ENCODE peak calls at places on chromosomes 16 and 17, in five cellular contexts. O is heart left ventricle; H is thoracic aorta; F is body of pancreas; Q is CD4-positive, alpha-beta memory T cell. B is an unnamed sample.

GRCh38 chr16:634051-634670 is 1.9 kb downstream of the METTL26 start:
- DNase-seq in F (no peak), Q (no peak), O (no peak), H (no peak), B (no peak)

GRCh38 chr16:65967376-65967775 is 399.1 kb upstream of the CDH5 start:
- DNase-seq in Q (no peak), H (no peak), O (no peak), F (no peak), B (no peak)

GRCh38 chr16:57432505-57432904 is 14.7 kb downstream of the CIAPIN1 start:
- DNase-seq in F (no peak), H (no peak), O (no peak), Q (no peak), B (no peak)

GRCh38 chr17:66542183-66542966 is 240.0 kb downstream of the PRKCA start:
- DNase-seq in H (no peak), F (no peak), Q (no peak), O (no peak), B (no peak)

GRCh38 chr17:56936697-56937322 is 23.0 kb upstream of the TRIM25 start:
- DNase-seq in F (no peak), Q (no peak), O (no peak), H (no peak), B (no peak)

GRCh38 chr16:4271176-4272113 is 1.4 kb downstream of the TFAP4 start:
- DNase-seq in H (peak; percentile 77), Q (peak; percentile 84), O (peak; percentile 96), F (peak; percentile 94), B (peak; percentile 95)

GRCh38 chr16:4342866-4343744 is 8.0 kb downstream of the PAM16 start:
- DNase-seq in F (no peak), H (no peak), O (no peak), Q (no peak), B (no peak)

GRCh38 chr17:50181601-50182345 is 16.0 kb downstream of the SGCA start:
- DNase-seq in O (no peak), Q (no peak), H (no peak), F (no peak), B (no peak)

GRCh38 chr17:40600486-40601046 is 35.3 kb upstream of the CCR7 start:
- DNase-seq in H (no peak), O (no peak), F (no peak), Q (no peak), B (no peak)

GRCh38 chr16:31329671-31330552 is 25.1 kb upstream of the ITGAX start:
- DNase-seq in F (no peak), Q (no peak), H (no peak), O (no peak), B (no peak)

GRCh38 chr17:48055531-48056245 is 7.5 kb downstream of the NFE2L1 start:
- DNase-seq in Q (no peak), H (no peak), O (no peak), F (no peak), B (no peak)

GRCh38 chr17:19753049-19753444 is 4.9 kb upstream of the ALDH3A1 start:
- DNase-seq in F (peak; percentile 66), O (peak; percentile 73), Q (no peak), H (peak; percentile 62), B (peak; percentile 92)

GRCh38 chr17:77540975-77541374 is 400.2 kb downstream of the SEC14L1 start:
- DNase-seq in H (no peak), F (no peak), Q (no peak), O (no peak), B (no peak)

GRCh38 chr17:45149669-45150603 is 1.7 kb downstream of the HEXIM1 start:
- DNase-seq in O (peak; percentile 80), H (no peak), F (peak; percentile 72), Q (no peak), B (peak; percentile 80)

GRCh38 chr17:64133546-64134215 is 3.7 kb upstream of the ERN1 start:
- DNase-seq in Q (peak; percentile 62), H (no peak), F (peak; percentile 44), O (no peak), B (no peak)

GRCh38 chr16:13680021-13680672 is 239.8 kb upstream of the ERCC4 start:
- DNase-seq in F (no peak), H (no peak), Q (no peak), O (no peak), B (no peak)

GRCh38 chr17:78897639-78897996 is 5.4 kb downstream of the CEP295NL start:
- DNase-seq in Q (no peak), O (no peak), H (no peak), F (no peak), B (no peak)

GRCh38 chr17:78896834-78897638 is 6.0 kb downstream of the CEP295NL start:
- DNase-seq in F (no peak), H (no peak), Q (no peak), O (no peak), B (no peak)

GRCh38 chr17:78895322-78895721 is 7.7 kb downstream of the CEP295NL start:
- DNase-seq in F (no peak), Q (no peak), H (no peak), O (no peak), B (no peak)

GRCh38 chr17:78898075-78898836 is 4.7 kb downstream of the CEP295NL start:
- DNase-seq in O (no peak), F (no peak), Q (no peak), H (no peak), B (no peak)

DNA sequence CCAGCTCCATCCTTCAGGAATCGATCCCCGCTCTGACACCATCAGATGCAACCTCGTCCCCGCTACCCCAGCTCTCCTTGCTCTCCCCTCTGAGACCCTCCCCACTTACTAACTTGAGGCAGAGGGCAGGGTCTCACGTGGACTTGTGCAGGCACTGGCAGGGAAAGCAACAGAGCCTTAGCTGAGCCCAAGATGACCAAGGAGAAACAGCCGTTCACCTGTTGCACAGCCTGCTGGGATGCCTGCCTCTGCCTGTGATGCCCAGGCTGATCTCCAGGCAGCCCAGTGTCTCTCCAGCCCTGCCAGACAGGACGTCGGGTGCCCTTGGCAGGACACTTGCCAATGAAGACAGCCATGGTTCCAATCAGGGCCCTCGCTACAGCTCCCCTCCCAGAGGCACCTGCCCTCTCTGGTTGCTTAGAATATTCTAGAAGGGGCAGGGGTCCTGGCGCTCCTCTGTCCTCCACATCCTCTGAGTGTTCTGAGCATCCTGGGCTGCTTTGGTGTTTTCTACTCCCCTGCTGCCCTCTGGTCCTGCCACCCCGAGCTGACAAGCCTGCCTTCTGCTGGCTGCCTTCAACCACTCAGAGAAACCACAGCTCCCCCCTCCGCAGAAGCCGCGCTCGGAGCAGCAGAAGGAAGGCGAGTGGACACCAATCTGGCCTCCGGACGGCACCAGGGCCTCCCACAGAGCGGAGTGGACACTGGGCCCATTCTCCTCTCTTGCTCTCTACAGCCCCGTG is 6.7 kb downstream of the CEP295NL start:
- DNase-seq in O (no peak), F (no peak), H (no peak), Q (no peak), B (no peak)
- H3K4me1 ChIP-seq in O (peaks cover 88% of the 10 kb centered on the region), F (peaks cover 13% of the 10 kb centered on the region), H (peaks cover 91% of the 10 kb centered on the region), Q (peaks cover 4% of the 10 kb centered on the region), B (peaks cover 63% of the 10 kb centered on the region)

GRCh38 chr16:12511708-12512107 is 292.0 kb downstream of the CPPED1 start:
- DNase-seq in O (no peak), H (no peak), F (no peak), Q (no peak), B (no peak)
- H3K36me3 ChIP-seq in O (no peaks in the 10 kb centered on the region), H (no peaks in the 10 kb centered on the region), F (no peaks in the 10 kb centered on the region), Q (no peaks in the 10 kb centered on the region), B (no peaks in the 10 kb centered on the region)

DNA sequence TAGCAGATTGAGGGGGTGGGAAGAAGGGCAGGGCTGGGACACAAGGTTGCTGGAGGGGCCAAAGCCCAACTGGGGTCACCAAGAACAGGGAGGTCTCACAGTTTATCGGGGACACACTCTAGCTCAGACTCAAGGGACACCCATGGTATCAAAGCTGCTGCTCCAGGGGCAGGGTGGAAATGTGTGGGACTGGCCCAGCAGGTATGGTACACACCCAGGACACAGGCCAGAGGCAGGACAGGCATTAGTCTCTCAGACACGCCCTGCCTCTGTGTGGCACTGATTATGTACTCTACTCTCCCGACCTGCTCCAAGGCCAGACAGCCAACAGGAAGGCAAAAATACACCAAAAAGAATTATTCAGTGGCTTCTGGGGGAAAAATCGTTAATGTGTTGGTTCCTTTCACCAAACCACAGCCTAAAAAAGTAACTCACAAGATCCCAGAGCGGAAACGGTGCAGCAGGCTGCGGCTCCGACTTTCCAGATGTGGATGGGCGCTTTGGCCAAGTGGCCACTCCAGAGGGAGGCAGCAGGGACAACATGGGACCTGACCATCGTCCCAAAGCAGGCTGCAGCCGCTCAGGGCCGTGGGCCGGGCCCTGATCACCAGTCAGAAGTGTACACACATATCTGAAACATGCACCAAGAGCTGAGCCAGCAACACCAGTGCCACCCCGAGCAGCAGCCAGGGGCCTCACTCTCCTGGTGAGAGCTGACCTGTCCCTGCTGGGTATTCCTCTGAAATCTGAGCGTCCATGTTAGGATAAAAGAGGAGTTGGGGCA is 978 bp upstream of the SIRT7 start:
- DNase-seq in Q (no peak), O (no peak), F (no peak), H (no peak), B (no peak)
- H3K4me1 ChIP-seq in Q (peaks cover 31% of the 10 kb centered on the region), O (peaks cover 71% of the 10 kb centered on the region), F (peaks cover 36% of the 10 kb centered on the region), H (peaks cover 40% of the 10 kb centered on the region), B (peaks cover 82% of the 10 kb centered on the region)

GRCh38 chr17:6623941-6624340 is 16.6 kb downstream of the KIAA0753 start:
- DNase-seq in O (no peak), Q (no peak), H (no peak), F (no peak), B (no peak)
- H3K36me3 ChIP-seq in O (peaks cover 98% of the 10 kb centered on the region), Q (peaks cover 27% of the 10 kb centered on the region), H (peaks cover 13% of the 10 kb centered on the region), F (no peaks in the 10 kb centered on the region), B (no peaks in the 10 kb centered on the region)

GRCh38 chr17:17080181-17080631 is 37.9 kb downstream of the MPRIP start:
- DNase-seq in F (no peak), Q (no peak), H (no peak), O (peak; percentile 20), B (peak; percentile 28)

GRCh38 chr17:17079336-17079735 is 37.1 kb downstream of the MPRIP start:
- DNase-seq in F (no peak), Q (no peak), O (peak; percentile 63), H (no peak), B (no peak)

GRCh38 chr17:17077861-17078732 is 35.8 kb downstream of the MPRIP start:
- DNase-seq in Q (no peak), O (peak; percentile 20), F (peak; percentile 71), H (no peak), B (peak; percentile 42)

GRCh38 chr17:17079761-17080160 is 37.5 kb downstream of the MPRIP start:
- DNase-seq in F (no peak), O (peak; percentile 74), Q (no peak), H (no peak), B (no peak)

GRCh38 chr17:17078832-17079231 is 36.6 kb downstream of the MPRIP start:
- DNase-seq in H (no peak), F (no peak), O (no peak), Q (no peak), B (peak; percentile 4)
- H3K4me1 ChIP-seq in H (peaks cover 52% of the 10 kb centered on the region), F (peaks cover 38% of the 10 kb centered on the region), O (peaks cover 85% of the 10 kb centered on the region), Q (peaks cover 21% of the 10 kb centered on the region), B (peaks cover 47% of the 10 kb centered on the region)

GRCh38 chr17:2542056-2542455 is 30.4 kb upstream of the METTL16 start:
- DNase-seq in O (no peak), H (no peak), Q (no peak), F (no peak), B (no peak)
- H3K36me3 ChIP-seq in O (no peaks in the 10 kb centered on the region), H (no peaks in the 10 kb centered on the region), Q (no peaks in the 10 kb centered on the region), F (no peaks in the 10 kb centered on the region), B (no peaks in the 10 kb centered on the region)

DNA sequence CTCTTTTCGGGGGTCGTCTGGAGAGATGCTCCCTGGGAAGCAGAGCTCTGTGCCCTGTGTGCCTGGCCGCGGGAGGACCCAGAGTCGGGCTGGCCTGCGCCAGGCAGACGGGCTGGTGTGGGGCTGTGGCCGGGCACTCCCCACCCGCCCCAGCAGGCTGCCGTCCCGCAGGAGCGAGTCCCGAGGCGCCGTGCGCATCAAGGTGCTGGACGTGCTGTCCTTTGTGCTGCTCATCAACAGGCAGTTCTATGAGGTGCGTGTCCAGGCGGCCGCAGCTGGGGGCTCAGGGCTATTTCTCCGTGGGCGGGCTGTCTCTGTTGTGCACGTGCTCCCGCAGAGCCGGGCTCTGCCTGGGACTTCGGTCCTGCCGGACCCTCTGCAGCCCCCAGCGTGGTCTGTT is 15.0 kb downstream of the TSC2 start:
- DNase-seq in Q (no peak), F (no peak), H (no peak), O (no peak), B (no peak)
- H3K4me1 ChIP-seq in Q (no peaks in the 10 kb centered on the region), F (no peaks in the 10 kb centered on the region), H (no peaks in the 10 kb centered on the region), O (no peaks in the 10 kb centered on the region), B (no peaks in the 10 kb centered on the region)